ENCODE peak calls at places on chromosomes 7 and 10, in ten cellular contexts. L, R, Y, I, A, J, S, P, M and E are unnamed samples.

GRCh38 chr10:68598978-68599753 is 39.0 kb downstream of the TET1 start:
- DNase-seq in M (no peak), I (peak), P (peak), Y (no peak), J (peak), R (peak), S (peak), L (no peak), A (peak), E (peak)

GRCh38 chr10:34145751-34146150 is 669.3 kb downstream of the PARD3 start:
- DNase-seq in J (no peak), S (no peak), P (no peak), M (no peak), Y (no peak), I (no peak), L (no peak), A (no peak), R (no peak), E (no peak)

GRCh38 chr7:128890306-128891109 is 20.0 kb downstream of the KCP start:
- DNase-seq in Y (peak), I (peak), A (peak), M (no peak), L (no peak), S (peak), J (peak), R (peak), P (peak), E (peak)

GRCh38 chr10:87677595-87677994 is 17.9 kb downstream of the PAPSS2 start:
- DNase-seq in R (no peak), M (no peak), Y (no peak), J (no peak), S (no peak), A (no peak), L (no peak), P (no peak), I (no peak), E (no peak)

GRCh38 chr10:132607491-132607890 is 69.9 kb downstream of the INPP5A start:
- DNase-seq in Y (no peak), P (no peak), M (no peak), R (no peak), S (no peak), L (no peak), I (no peak), A (peak), J (no peak), E (no peak)

GRCh38 chr10:29646238-29646902 is 11.6 kb upstream of the SVIL start:
- DNase-seq in Y (no peak), R (no peak), P (no peak), S (no peak), M (no peak), I (peak), L (no peak), A (peak), J (no peak), E (no peak)

GRCh38 chr7:37211097-37211496 is 237.6 kb downstream of the ELMO1 start:
- DNase-seq in Y (no peak), R (peak), L (peak), S (no peak), A (peak), I (peak), J (no peak), P (no peak), M (peak), E (peak)

GRCh38 chr10:47450442-47450841 is 33.5 kb downstream of the ANXA8 start:
- DNase-seq in P (no peak), L (no peak), M (no peak), A (no peak), I (no peak), R (no peak), Y (no peak), S (no peak), J (no peak), E (no peak)

GRCh38 chr7:105580022-105580740 is 1.1 kb downstream of the EFCAB10 start:
- DNase-seq in Y (no peak), S (no peak), P (no peak), I (no peak), L (no peak), M (no peak), A (no peak), J (no peak), R (no peak), E (no peak)

GRCh38 chr10:124259139-124259825 is 159.4 kb downstream of the OAT start:
- DNase-seq in R (no peak), Y (no peak), P (no peak), L (no peak), J (no peak), I (peak), M (no peak), S (no peak), A (peak), E (no peak)

GRCh38 chr10:78305311-78305710 is 271.6 kb downstream of the RPS24 start:
- DNase-seq in M (peak), L (no peak), S (no peak), A (no peak), P (peak), I (no peak), R (no peak), Y (no peak), J (no peak), E (no peak)

GRCh38 chr7:76260171-76260703 is 42.2 kb upstream of the HSPB1 start:
- DNase-seq in M (no peak), Y (no peak), P (peak), I (no peak), R (peak), L (no peak), A (no peak), J (no peak), S (peak), E (no peak)

GRCh38 chr7:150333659-150334058 is 7.8 kb downstream of the RARRES2 start:
- DNase-seq in S (no peak), R (peak), L (no peak), J (no peak), I (no peak), Y (no peak), P (no peak), A (peak), M (no peak), E (no peak)

GRCh38 chr10:124308811-124309210 is 109.9 kb downstream of the OAT start:
- DNase-seq in L (no peak), Y (no peak), J (no peak), A (peak), R (no peak), M (no peak), I (no peak), P (no peak), S (no peak), E (no peak)

GRCh38 chr10:97048649-97049427 is 136.9 kb downstream of the SLIT1 start:
- DNase-seq in Y (no peak), S (peak), P (no peak), L (no peak), A (no peak), R (no peak), M (no peak), I (no peak), J (no peak), E (no peak)

GRCh38 chr7:108244110-108244509 is 113.9 kb upstream of the LAMB4 start:
- DNase-seq in P (no peak), A (no peak), Y (no peak), R (no peak), S (no peak), M (no peak), L (no peak), J (no peak), I (no peak), E (no peak)

GRCh38 chr7:108247646-108248045 is 117.5 kb upstream of the LAMB4 start:
- DNase-seq in J (no peak), A (no peak), M (no peak), Y (no peak), P (no peak), L (no peak), R (no peak), I (no peak), S (no peak), E (no peak)

GRCh38 chr7:108248418-108248817 is 118.3 kb upstream of the LAMB4 start:
- DNase-seq in M (no peak), I (no peak), L (no peak), S (no peak), J (no peak), Y (no peak), P (no peak), A (no peak), R (no peak), E (no peak)

GRCh38 chr7:108245523-108246226 is 115.5 kb upstream of the LAMB4 start:
- DNase-seq in I (no peak), S (no peak), L (no peak), M (no peak), P (no peak), A (no peak), R (no peak), Y (no peak), J (no peak), E (no peak)

DNA sequence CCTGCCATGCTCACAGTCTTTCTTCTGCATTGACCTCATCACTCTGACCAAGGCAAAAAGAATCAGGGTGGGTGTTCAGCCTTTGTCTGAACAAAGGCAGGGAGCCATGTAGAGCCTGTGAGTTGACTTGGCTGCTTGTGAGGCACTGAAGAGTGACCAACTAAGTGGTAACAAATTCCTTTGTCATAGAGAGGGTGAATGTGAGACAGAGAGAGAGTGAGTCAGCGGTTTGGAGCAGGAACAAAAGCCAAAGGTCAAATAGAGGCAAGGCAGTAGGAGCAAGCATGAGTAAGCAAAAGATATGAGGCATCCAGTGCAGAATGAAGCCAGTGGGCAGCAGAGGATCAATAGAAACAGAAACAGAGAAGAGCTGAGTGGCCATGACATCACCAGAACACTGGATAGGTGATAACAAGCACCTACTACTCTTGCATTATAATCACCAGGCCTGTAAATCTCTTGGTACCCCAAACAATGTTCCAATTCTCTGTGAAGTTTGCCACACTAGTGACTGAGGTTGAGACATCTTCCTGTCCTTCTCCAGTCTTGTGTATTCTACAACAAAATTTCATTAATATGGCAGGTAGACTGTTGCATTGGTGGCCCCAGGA is 116.2 kb upstream of the LAMB4 start:
- DNase-seq in A (no peak), R (no peak), Y (peak), I (no peak), P (no peak), J (peak), S (no peak), L (no peak), M (no peak), E (no peak)
- TF ChIP-seq EP300 in A (no peak), R (no peak), Y (peak), I (no peak), P (no peak), J (no peak), S (no peak), L (no peak), M (no peak), E (no peak)

GRCh38 chr7:54014765-54015164 is 527.4 kb upstream of the VSTM2A start:
- DNase-seq in L (no peak), A (no peak), R (no peak), Y (no peak), P (no peak), S (no peak), I (no peak), M (no peak), J (no peak), E (no peak)
- TF ChIP-seq EP300 in L (no peak), A (no peak), R (no peak), Y (no peak), P (no peak), S (no peak), I (no peak), M (no peak), J (no peak), E (no peak)

GRCh38 chr7:114312649-114313048 is 102.0 kb upstream of the FOXP2 start:
- DNase-seq in Y (no peak), A (no peak), I (no peak), P (no peak), M (no peak), R (no peak), S (no peak), L (no peak), J (no peak), E (no peak)

GRCh38 chr7:114317450-114318098 is 97.0 kb upstream of the FOXP2 start:
- DNase-seq in S (no peak), J (no peak), I (no peak), P (no peak), R (no peak), M (no peak), A (no peak), Y (no peak), L (no peak), E (no peak)
- TF ChIP-seq EP300 in S (no peak), J (no peak), I (no peak), P (no peak), R (no peak), M (no peak), A (no peak), Y (no peak), L (no peak), E (no peak)

GRCh38 chr10:72276013-72276387 is 2.3 kb downstream of the DDIT4 start:
- DNase-seq in Y (no peak), R (peak), I (no peak), L (no peak), M (no peak), P (no peak), J (peak), S (no peak), A (no peak), E (peak)
- TF ChIP-seq EP300 in Y (no peak), R (no peak), I (no peak), L (no peak), M (no peak), P (no peak), J (no peak), S (no peak), A (no peak), E (no peak)

GRCh38 chr7:141660259-141660658 is 41.7 kb downstream of the DENND11 start:
- DNase-seq in L (no peak), Y (no peak), I (no peak), P (no peak), A (no peak), M (no peak), S (no peak), R (no peak), J (no peak), E (no peak)
- TF ChIP-seq EP300 in L (no peak), Y (no peak), I (no peak), P (no peak), A (no peak), M (no peak), S (no peak), R (no peak), J (no peak), E (no peak)

GRCh38 chr10:6999232-6999925 is 411.5 kb downstream of the SFMBT2 start:
- DNase-seq in J (no peak), Y (no peak), S (no peak), A (no peak), R (no peak), L (no peak), I (no peak), M (no peak), P (no peak), E (no peak)

GRCh38 chr10:7000063-7000462 is 410.8 kb downstream of the SFMBT2 start:
- DNase-seq in S (peak), J (no peak), I (no peak), M (no peak), P (no peak), L (no peak), Y (no peak), A (no peak), R (no peak), E (no peak)

GRCh38 chr10:6995846-6996245 is 415.0 kb downstream of the SFMBT2 start:
- DNase-seq in A (no peak), M (no peak), S (no peak), P (no peak), R (no peak), L (no peak), J (no peak), Y (no peak), I (no peak), E (no peak)

GRCh38 chr10:6990891-6991290 is 410.8 kb upstream of the PRKCQ start:
- DNase-seq in P (no peak), Y (no peak), R (no peak), J (no peak), L (no peak), I (no peak), A (no peak), M (peak), S (no peak), E (no peak)

GRCh38 chr10:6995339-6995738 is 415.3 kb upstream of the PRKCQ start:
- DNase-seq in Y (no peak), L (no peak), I (no peak), P (no peak), R (no peak), M (no peak), A (no peak), J (no peak), S (no peak), E (no peak)
- TF ChIP-seq EP300 in Y (no peak), L (no peak), I (no peak), P (no peak), R (no peak), M (no peak), A (no peak), J (no peak), S (no peak), E (no peak)

DNA sequence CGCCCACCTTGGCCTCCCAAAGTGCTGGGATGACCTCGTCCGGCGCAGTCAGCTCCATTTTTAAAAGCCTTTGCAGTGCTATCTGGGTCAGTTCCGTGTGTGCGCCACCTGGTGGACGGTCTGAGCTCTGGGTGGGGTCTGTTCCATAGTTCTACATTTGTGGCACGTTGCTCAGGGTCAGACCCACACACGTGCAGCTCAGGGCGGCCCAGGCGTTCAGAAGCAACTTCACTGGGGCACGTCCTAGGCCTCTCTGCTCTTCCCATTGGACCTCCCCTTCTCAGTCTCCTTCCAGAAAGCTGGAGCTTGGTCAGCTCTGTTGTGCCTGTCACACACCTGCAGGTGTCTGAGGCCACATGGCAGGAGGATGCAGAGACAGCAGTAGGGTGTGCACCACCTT is 137.9 kb downstream of the DNAJB6 start:
- DNase-seq in J (peak), R (no peak), P (peak), M (no peak), A (peak), L (no peak), I (no peak), S (no peak), Y (peak), E (no peak)
- TF ChIP-seq EP300 in J (no peak), R (no peak), P (no peak), M (no peak), A (no peak), L (no peak), I (no peak), S (no peak), Y (no peak), E (no peak)